ENCODE peak calls at places on chromosomes 1 and 21, in nine cellular contexts. L is AG20443, Q is GM04504, D is stomach, J is NCI-H1105, R is kidney, P is NCI-H510A, W is left ventricle myocardium inferior, K is HCEC 1CT. G is an unnamed sample.

GRCh38 chr21:31667141-31667540 is 7.6 kb downstream of the SOD1 start:
- DNase-seq in L (no peak), Q (no peak), D (no peak), J (no peak), R (no peak), P (no peak), W (no peak), K (no peak), G (no peak)

GRCh38 chr1:8947127-8947691 is 1.5 kb downstream of the CA6 start:
- DNase-seq in L (no peak), Q (no peak), D (no peak), J (no peak), R (no peak), P (no peak), W (no peak), K (no peak), G (no peak)

GRCh38 chr1:19384113-19384512 is 72.0 kb downstream of the SLC66A1 start:
- DNase-seq in L (peak), Q (no peak), D (no peak), J (no peak), R (no peak), P (peak), W (peak), K (no peak), G (peak)

GRCh38 chr1:228004331-228004871 is 2.4 kb upstream of the WNT3A start:
- DNase-seq in L (peak), Q (no peak), D (peak), J (peak), R (no peak), P (no peak), W (no peak), K (no peak), G (no peak)

GRCh38 chr1:229296541-229296941 is 25.6 kb downstream of the RAB4A start:
- DNase-seq in L (peak), Q (peak), D (no peak), J (no peak), R (no peak), P (no peak), W (peak), K (peak), G (no peak)

GRCh38 chr1:52305417-52306226 is 60.4 kb downstream of the CC2D1B start:
- DNase-seq in L (no peak), Q (no peak), D (no peak), J (no peak), R (peak), P (no peak), W (peak), K (no peak), G (no peak)

GRCh38 chr21:46065993-46066842 is 31.7 kb upstream of the COL6A2 start:
- DNase-seq in L (no peak), Q (no peak), D (no peak), J (no peak), R (peak), P (no peak), W (no peak), K (no peak), G (no peak)

GRCh38 chr1:166391677-166392076 is 224.9 kb upstream of the FAM78B start:
- DNase-seq in L (no peak), Q (no peak), D (no peak), J (no peak), R (no peak), P (no peak), W (no peak), K (no peak), G (no peak)

GRCh38 chr1:197224160-197224559 is 43.9 kb upstream of the CRB1 start:
- DNase-seq in L (peak), Q (no peak), D (no peak), J (no peak), R (no peak), P (no peak), W (no peak), K (peak), G (no peak)

GRCh38 chr1:38784452-38785284 is 74.9 kb downstream of the RRAGC start:
- DNase-seq in L (no peak), Q (no peak), D (no peak), J (no peak), R (no peak), P (no peak), W (no peak), K (no peak), G (no peak)

GRCh38 chr1:96674909-96675308 is 46.7 kb upstream of the PTBP2 start:
- DNase-seq in L (no peak), Q (no peak), D (no peak), J (no peak), R (no peak), P (no peak), W (no peak), K (no peak), G (no peak)

GRCh38 chr1:192630521-192631287 is 5.2 kb upstream of the RGS13 start:
- DNase-seq in L (no peak), Q (no peak), D (no peak), J (no peak), R (no peak), P (no peak), W (no peak), K (no peak), G (no peak)

GRCh38 chr21:45317401-45318145 is 29.9 kb upstream of the POFUT2 start:
- DNase-seq in L (peak), Q (peak), D (no peak), J (no peak), R (peak), P (no peak), W (peak), K (peak), G (no peak)

GRCh38 chr1:26307363-26307781 is 936 bp upstream of the UBXN11 start:
- DNase-seq in L (no peak), Q (no peak), D (no peak), J (no peak), R (no peak), P (no peak), W (no peak), K (no peak), G (no peak)

GRCh38 chr1:4307911-4308545 is 346.4 kb upstream of the AJAP1 start:
- DNase-seq in L (no peak), Q (no peak), D (no peak), J (no peak), R (no peak), P (no peak), W (no peak), K (no peak), G (no peak)

GRCh38 chr1:171788696-171789095 is 7.2 kb downstream of the METTL13 start:
- DNase-seq in L (peak), Q (peak), D (no peak), J (no peak), R (no peak), P (no peak), W (no peak), K (peak), G (no peak)

GRCh38 chr1:32926562-32926961 is 25.4 kb upstream of the TMEM54 start:
- DNase-seq in L (no peak), Q (no peak), D (no peak), J (no peak), R (no peak), P (no peak), W (no peak), K (no peak), G (no peak)

GRCh38 chr1:211381481-211382181 is 55.0 kb downstream of the TRAF5 start:
- DNase-seq in L (no peak), Q (no peak), D (no peak), J (no peak), R (no peak), P (no peak), W (no peak), K (no peak), G (no peak)

G was measured in body of pancreas.